ENCODE peak calls at places on chromosomes 2 and 18, in five cellular contexts. F, I, R, A and Y are unnamed samples.

GRCh38 chr2:190105554-190105953 is 43.0 kb upstream of the MSTN start:
- DNase-seq in F (no peak), I (no peak), R (no peak), A (no peak), Y (peak; percentile 28)

GRCh38 chr18:36706313-36706881 is 122.4 kb downstream of the TPGS2 start:
- DNase-seq in F (no peak), I (no peak), R (no peak), A (no peak), Y (peak; percentile 2)

GRCh38 chr2:240236217-240237111 is 96.0 kb upstream of the OTOS start:
- DNase-seq in F (no peak), I (no peak), R (no peak), A (peak; percentile 33), Y (no peak)

GRCh38 chr2:207760453-207760852 is 9.3 kb downstream of the FZD5 start:
- DNase-seq in F (no peak), I (no peak), R (no peak), A (no peak), Y (no peak)

GRCh38 chr2:191740016-191740419 is 62.1 kb downstream of the NABP1 start:
- DNase-seq in F (no peak), I (no peak), R (no peak), A (peak; percentile 67), Y (no peak)

GRCh38 chr2:121778736-121779487 is 23.5 kb downstream of the TSN start:
- DNase-seq in F (peak; percentile 50), I (no peak), R (peak; percentile 35), A (no peak), Y (no peak)

GRCh38 chr2:23584054-23584745 is 199.2 kb downstream of the KLHL29 start:
- DNase-seq in F (no peak), I (no peak), R (no peak), A (no peak), Y (no peak)

GRCh38 chr2:27494284-27494943 is 586 bp downstream of the FNDC4 start:
- DNase-seq in F (peak; percentile 55), I (no peak), R (peak; percentile 67), A (no peak), Y (no peak)

DNA sequence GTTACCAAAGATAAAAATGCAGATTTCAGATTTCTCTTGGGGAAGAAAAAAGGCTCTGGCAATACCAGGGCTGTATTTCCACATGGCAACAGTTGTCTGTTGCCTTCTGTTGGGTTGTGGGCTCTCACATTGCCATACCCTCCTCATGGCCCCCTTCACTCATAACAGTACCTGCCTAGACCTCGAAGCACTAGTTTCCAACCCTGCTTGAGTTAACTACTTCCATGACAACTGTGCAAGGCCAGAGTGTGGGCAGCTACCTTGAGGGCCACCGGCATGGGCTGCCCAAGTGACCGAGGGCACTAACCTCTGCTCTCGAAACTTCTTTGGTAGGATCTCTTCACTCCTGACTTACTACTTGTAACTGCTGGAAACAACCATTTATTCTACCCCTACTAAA is 2.5 kb upstream of the ACTR3 start:
- DNase-seq in F (no peak), I (no peak), R (no peak), A (peak; percentile 21), Y (no peak)
- H3K9me2 ChIP-seq in F (no peaks in the 10 kb centered on the region), I (no peaks in the 10 kb centered on the region), R (no peaks in the 10 kb centered on the region), A (no peaks in the 10 kb centered on the region), Y (no peaks in the 10 kb centered on the region)

GRCh38 chr2:222304737-222305509 is 6.1 kb upstream of the PAX3 start:
- DNase-seq in F (peak; percentile 38), I (no peak), R (no peak), A (peak; percentile 26), Y (no peak)
- H3K9me2 ChIP-seq in F (no peaks in the 10 kb centered on the region), I (no peaks in the 10 kb centered on the region), R (no peaks in the 10 kb centered on the region), A (no peaks in the 10 kb centered on the region), Y (no peaks in the 10 kb centered on the region)

DNA sequence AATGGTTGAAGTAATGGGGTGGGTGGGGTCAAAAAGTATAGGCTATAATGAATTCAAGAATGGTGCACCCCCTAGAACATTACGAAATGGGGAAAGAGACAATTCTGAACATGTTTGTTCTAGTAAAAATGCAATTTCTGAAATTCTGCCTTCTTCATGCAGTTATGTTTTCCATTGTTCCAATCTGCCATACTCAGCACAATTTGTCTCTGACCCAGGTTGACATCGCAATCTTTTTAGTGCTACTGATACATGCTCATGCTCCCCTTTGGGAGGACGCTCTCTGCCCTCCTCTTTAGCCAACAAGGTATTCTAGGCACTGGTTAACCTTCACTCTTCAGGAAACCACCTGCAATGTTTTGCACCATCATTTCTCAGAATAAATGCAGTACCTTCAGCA is 1303.9 kb upstream of the PIK3C3 start:
- DNase-seq in F (no peak), I (no peak), R (no peak), A (no peak), Y (no peak)
- H3K9me2 ChIP-seq in F (no peaks in the 10 kb centered on the region), I (no peaks in the 10 kb centered on the region), R (no peaks in the 10 kb centered on the region), A (no peaks in the 10 kb centered on the region), Y (no peaks in the 10 kb centered on the region)

DNA sequence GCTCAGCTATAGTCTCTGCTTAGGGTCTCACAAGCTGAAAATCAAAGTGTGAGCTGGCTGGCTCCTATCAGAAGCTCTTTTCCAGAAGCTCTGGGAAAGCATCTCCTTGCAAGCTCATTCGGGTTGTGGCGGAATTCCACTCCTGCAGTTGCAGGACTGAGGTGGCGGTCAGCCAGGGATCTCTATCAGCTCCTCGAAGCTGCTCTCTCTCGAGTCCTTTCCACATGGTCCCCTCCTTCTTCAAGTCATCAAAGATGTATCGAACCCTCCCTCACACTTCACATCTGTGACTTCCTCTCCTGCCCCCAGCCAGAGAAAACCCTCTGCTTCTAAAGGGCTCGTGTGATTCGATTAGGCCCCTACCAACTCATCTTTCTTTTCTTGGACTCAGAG is 141.7 kb downstream of the ZFP36L2 start:
- DNase-seq in F (no peak), I (no peak), R (peak; percentile 63), A (no peak), Y (no peak)
- H3K9me2 ChIP-seq in F (peaks cover 4% of the 10 kb centered on the region), I (no peaks in the 10 kb centered on the region), R (no peaks in the 10 kb centered on the region), A (no peaks in the 10 kb centered on the region), Y (no peaks in the 10 kb centered on the region)

GRCh38 chr2:114940785-114941458 is 498.5 kb downstream of the DPP10 start:
- DNase-seq in F (no peak), I (no peak), R (no peak), A (no peak), Y (no peak)

GRCh38 chr2:114929225-114929624 is 486.8 kb downstream of the DPP10 start:
- DNase-seq in F (peak; percentile 10), I (no peak), R (no peak), A (no peak), Y (peak; percentile 2)

GRCh38 chr2:114933671-114934241 is 491.3 kb downstream of the DPP10 start:
- DNase-seq in F (no peak), I (no peak), R (no peak), A (peak; percentile 84), Y (no peak)

GRCh38 chr2:114937366-114937930 is 495.0 kb downstream of the DPP10 start:
- DNase-seq in F (no peak), I (no peak), R (no peak), A (no peak), Y (no peak)

DNA sequence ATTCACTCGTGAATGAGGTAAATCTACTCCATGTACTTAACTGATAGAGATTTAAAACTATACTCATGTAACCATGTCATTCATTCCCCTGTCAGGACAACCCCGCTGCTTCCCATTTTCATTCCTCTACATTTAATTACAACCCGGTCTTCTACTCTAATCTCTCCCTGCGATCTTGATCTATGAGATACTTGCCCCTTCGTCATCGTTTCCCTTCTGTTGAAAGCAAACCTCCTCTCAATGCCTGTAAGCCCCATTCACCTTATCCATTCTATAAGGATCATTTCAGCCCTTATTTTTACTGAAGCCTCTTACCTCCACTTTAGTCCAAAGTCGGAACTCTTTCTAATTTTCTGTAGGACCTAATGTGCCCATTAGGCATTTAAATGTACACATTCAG is 492.6 kb downstream of the DPP10 start:
- DNase-seq in F (no peak), I (no peak), R (no peak), A (no peak), Y (no peak)
- H3K9me2 ChIP-seq in F (peaks cover 4% of the 10 kb centered on the region), I (no peaks in the 10 kb centered on the region), R (no peaks in the 10 kb centered on the region), A (no peaks in the 10 kb centered on the region), Y (no peaks in the 10 kb centered on the region)

DNA sequence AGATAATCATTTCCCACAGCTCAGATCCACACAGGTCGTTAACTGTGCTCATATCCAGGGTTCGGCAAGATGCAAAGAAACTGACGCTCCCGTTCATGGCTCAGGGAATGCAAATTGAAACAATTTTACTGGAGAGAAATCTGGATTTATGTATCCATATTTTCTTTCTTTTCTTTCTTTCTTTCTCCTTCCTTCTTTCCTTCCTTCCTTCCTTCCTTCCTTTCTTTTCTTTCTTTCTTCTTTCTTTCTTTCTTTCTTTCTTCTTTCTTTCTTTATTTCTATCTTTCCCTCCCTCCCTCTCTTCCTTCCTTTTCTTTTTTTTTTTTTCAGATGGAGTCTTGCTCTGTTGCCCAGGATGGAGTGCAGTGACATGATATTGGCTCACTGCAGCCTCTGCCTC is 20.0 kb upstream of the POMC start:
- DNase-seq in F (no peak), I (no peak), R (no peak), A (no peak), Y (no peak)
- H3K9me2 ChIP-seq in F (no peaks in the 10 kb centered on the region), I (no peaks in the 10 kb centered on the region), R (no peaks in the 10 kb centered on the region), A (no peaks in the 10 kb centered on the region), Y (no peaks in the 10 kb centered on the region)

DNA sequence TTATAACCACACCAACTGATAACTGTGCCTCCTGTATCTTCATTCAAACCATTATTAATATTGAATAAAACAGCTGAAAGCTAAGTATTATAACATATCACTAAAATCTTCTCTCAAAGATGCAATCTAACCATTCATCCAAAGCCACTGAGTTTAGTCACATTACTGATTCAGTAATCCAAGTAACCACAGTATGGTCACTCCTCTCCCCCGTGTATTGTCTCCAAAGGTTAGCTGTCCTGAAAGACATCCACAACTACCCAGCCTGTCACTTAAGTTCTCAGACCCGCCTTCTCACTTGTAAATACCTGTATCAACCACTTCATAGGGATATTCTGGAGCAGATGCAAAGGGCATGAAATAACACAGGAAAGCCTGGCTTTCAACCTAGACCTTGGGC is 213.4 kb upstream of the BOD1L2 start:
- DNase-seq in F (no peak), I (no peak), R (no peak), A (no peak), Y (peak; percentile 12)
- H3K9me2 ChIP-seq in F (no peaks in the 10 kb centered on the region), I (no peaks in the 10 kb centered on the region), R (no peaks in the 10 kb centered on the region), A (no peaks in the 10 kb centered on the region), Y (no peaks in the 10 kb centered on the region)

DNA sequence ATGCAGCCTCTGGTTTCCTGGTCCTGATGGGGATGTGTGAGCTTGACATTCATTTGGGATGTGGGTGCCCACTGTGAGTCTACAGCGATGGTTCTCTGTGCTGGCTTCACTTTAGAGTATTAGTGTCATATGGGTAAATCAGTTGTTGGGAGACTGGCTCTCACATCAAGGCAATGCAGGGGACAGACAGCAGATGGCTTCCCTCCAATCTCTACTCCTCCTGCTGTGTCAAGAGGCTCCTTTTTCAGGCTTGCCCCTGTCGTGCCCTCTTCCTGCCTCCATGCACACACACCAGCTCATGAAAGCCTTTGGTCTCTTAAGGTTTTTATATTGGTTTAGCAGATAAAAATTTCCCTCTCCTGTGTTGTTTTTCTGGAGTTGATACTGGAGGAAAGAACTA is 315.6 kb downstream of the RDH14 start:
- DNase-seq in F (peak; percentile 8), I (no peak), R (no peak), A (no peak), Y (no peak)
- H3K9me2 ChIP-seq in F (peaks cover 7% of the 10 kb centered on the region), I (no peaks in the 10 kb centered on the region), R (no peaks in the 10 kb centered on the region), A (no peaks in the 10 kb centered on the region), Y (no peaks in the 10 kb centered on the region)

GRCh38 chr2:134782107-134782506 is 56.3 kb upstream of the ACMSD start:
- DNase-seq in F (no peak), I (no peak), R (no peak), A (no peak), Y (no peak)
- H3K9me2 ChIP-seq in F (peaks cover 5% of the 10 kb centered on the region), I (no peaks in the 10 kb centered on the region), R (no peaks in the 10 kb centered on the region), A (no peaks in the 10 kb centered on the region), Y (no peaks in the 10 kb centered on the region)